ENCODE peak calls at places on chromosomes 12 and 14, in eight cellular contexts. I is DND-41, V is pancreas, C is stomach, H is psoas muscle, F is A549, N is thoracic aorta, Y is tibial artery. O is an unnamed sample.

GRCh38 chr12:120822832-120823503 is 81.2 kb downstream of the SPPL3 start:
- DNase-seq in I (no peak), V (no peak), C (no peak), H (no peak), F (no peak), N (no peak), Y (no peak), O (no peak)

GRCh38 chr14:98503086-98503815 is 768.7 kb downstream of the BCL11B start:
- DNase-seq in I (no peak), V (no peak), C (no peak), H (no peak), F (no peak), N (no peak), Y (no peak), O (no peak)

GRCh38 chr12:64450711-64451486 is 1.0 kb upstream of the TBK1 start:
- DNase-seq in I (peak), V (no peak), C (no peak), H (no peak), F (no peak), N (no peak), Y (no peak), O (peak)

GRCh38 chr14:95316826-95317225 is 2.9 kb downstream of the CLMN start:
- DNase-seq in I (no peak), V (no peak), C (no peak), H (no peak), F (no peak), N (no peak), Y (no peak), O (no peak)

GRCh38 chr12:121227294-121227693 is 17.4 kb downstream of the P2RX4 start:
- DNase-seq in I (no peak), V (peak), C (peak), H (no peak), F (no peak), N (no peak), Y (no peak), O (peak)

GRCh38 chr12:127236491-127236890 is 1030.5 kb upstream of the TMEM132C start:
- DNase-seq in I (no peak), V (no peak), C (no peak), H (no peak), F (no peak), N (no peak), Y (no peak), O (no peak)

GRCh38 chr12:54522213-54522612 is 24.7 kb downstream of the NCKAP1L start:
- DNase-seq in I (no peak), V (no peak), C (no peak), H (no peak), F (no peak), N (no peak), Y (no peak), O (no peak)

GRCh38 chr12:119156401-119156800 is 22.3 kb upstream of the HSPB8 start:
- DNase-seq in I (no peak), V (no peak), C (no peak), H (no peak), F (peak), N (no peak), Y (no peak), O (no peak)

GRCh38 chr12:108930155-108930554 is 50.3 kb downstream of the DAO start:
- DNase-seq in I (no peak), V (no peak), C (no peak), H (no peak), F (no peak), N (no peak), Y (no peak), O (peak)

GRCh38 chr14:49306152-49306751 is 279.9 kb downstream of the RPS29 start:
- DNase-seq in I (no peak), V (no peak), C (no peak), H (no peak), F (peak), N (no peak), Y (no peak), O (peak)
- TF ChIP-seq CTCF in I (peak), V (no peak), C (no peak), H (peak), F (peak), N (peak), Y (peak), O (peak)

GRCh38 chr14:87992349-87992719 is 648 bp downstream of the GALC start:
- DNase-seq in I (no peak), V (no peak), C (no peak), H (peak), F (peak), N (no peak), Y (no peak), O (peak)
- H3K4me3 ChIP-seq in I (no peak), V (peak), C (peak), H (peak), F (peak), N (peak), Y (peak), O (peak)

GRCh38 chr14:59510001-59510400 is 25.7 kb downstream of the JKAMP start:
- DNase-seq in I (no peak), V (no peak), C (no peak), H (no peak), F (no peak), N (no peak), Y (no peak), O (no peak)
- TF ChIP-seq CTCF in I (no peak), V (no peak), C (no peak), H (no peak), F (no peak), N (no peak), Y (no peak), O (no peak)

DNA sequence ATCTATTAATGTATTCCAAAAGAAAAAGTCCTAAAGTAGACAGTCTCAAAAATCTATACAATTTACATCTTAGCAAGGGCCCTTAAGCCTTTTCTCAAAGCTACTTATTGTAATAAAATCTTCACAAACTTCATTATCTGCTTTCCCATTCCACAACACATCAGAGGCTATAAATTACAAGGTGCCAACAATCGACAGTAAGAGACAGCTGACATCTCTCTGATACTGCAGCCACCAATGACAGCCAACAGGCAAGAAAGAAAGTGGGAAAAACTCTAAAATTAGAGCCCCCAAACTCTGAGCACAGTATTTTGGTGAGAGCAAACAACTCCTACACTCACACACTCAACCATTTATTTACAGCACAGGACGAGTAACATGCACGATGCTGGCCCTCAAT is 2.2 kb downstream of the ANGEL1 start:
- DNase-seq in I (no peak), V (no peak), C (no peak), H (no peak), F (no peak), N (no peak), Y (no peak), O (no peak)
- H3K4me3 ChIP-seq in I (no peak), V (peak), C (peak), H (peak), F (no peak), N (peak), Y (peak), O (no peak)

GRCh38 chr12:3005736-3006135 is 46.5 kb downstream of the TEAD4 start:
- DNase-seq in I (no peak), V (no peak), C (no peak), H (no peak), F (no peak), N (no peak), Y (no peak), O (no peak)

GRCh38 chr12:3002636-3003035 is 43.4 kb downstream of the TEAD4 start:
- DNase-seq in I (no peak), V (no peak), C (no peak), H (peak), F (no peak), N (no peak), Y (no peak), O (no peak)

GRCh38 chr12:3000548-3001275 is 41.5 kb downstream of the TEAD4 start:
- DNase-seq in I (no peak), V (no peak), C (no peak), H (no peak), F (no peak), N (no peak), Y (no peak), O (peak)

GRCh38 chr12:3003593-3003992 is 44.4 kb downstream of the TEAD4 start:
- DNase-seq in I (no peak), V (peak), C (no peak), H (peak), F (no peak), N (no peak), Y (no peak), O (no peak)

GRCh38 chr12:3004655-3005565 is 45.7 kb downstream of the TEAD4 start:
- DNase-seq in I (no peak), V (no peak), C (no peak), H (peak), F (no peak), N (no peak), Y (no peak), O (no peak)
- TF ChIP-seq CTCF in I (peak), V (no peak), C (no peak), H (peak), F (no peak), N (no peak), Y (no peak), O (peak)

GRCh38 chr12:23954332-23954731 is 4.9 kb upstream of the SOX5 start:
- DNase-seq in I (no peak), V (no peak), C (no peak), H (no peak), F (no peak), N (no peak), Y (no peak), O (no peak)

GRCh38 chr12:23949212-23950010 is at the start of gene SOX5:
- DNase-seq in I (no peak), V (peak), C (peak), H (peak), F (peak), N (no peak), Y (peak), O (no peak)

GRCh38 chr12:23950011-23950774 is 723 bp upstream of the SOX5 start:
- DNase-seq in I (no peak), V (no peak), C (no peak), H (no peak), F (no peak), N (no peak), Y (peak), O (no peak)

GRCh38 chr12:23952071-23952470 is 2.6 kb upstream of the SOX5 start:
- DNase-seq in I (no peak), V (no peak), C (no peak), H (no peak), F (no peak), N (no peak), Y (no peak), O (no peak)

GRCh38 chr12:23950775-23951391 is 1.4 kb upstream of the SOX5 start:
- DNase-seq in I (no peak), V (peak), C (no peak), H (no peak), F (no peak), N (no peak), Y (no peak), O (no peak)
- H3K4me3 ChIP-seq in I (no peak), V (peak), C (peak), H (peak), F (no peak), N (peak), Y (peak), O (no peak)

O was measured in GM12865.